ENCODE peak calls at places on chromosomes 11 and 22, in eight cellular contexts. F, I, Y, G, O, C, W and S are unnamed samples.

GRCh38 chr11:65251476-65251875 is 10.3 kb upstream of the POLA2 start:
- DNase-seq in Y (peak), W (peak), I (peak), O (no peak), F (no peak), G (no peak), C (no peak), S (no peak)

GRCh38 chr11:76823481-76824028 is 37.2 kb upstream of the ACER3 start:
- DNase-seq in F (peak), Y (peak), G (peak), O (no peak), C (no peak), I (peak), W (peak), S (peak)

GRCh38 chr22:30763815-30764686 is 69.4 kb downstream of the OSBP2 start:
- DNase-seq in G (peak), O (no peak), Y (peak), W (peak), F (peak), C (peak), I (peak), S (peak)

GRCh38 chr11:66619080-66619554 is 2.7 kb downstream of the RBM14 start:
- DNase-seq in F (no peak), G (peak), C (peak), Y (peak), I (no peak), W (peak), O (no peak), S (peak)

GRCh38 chr22:36373258-36373579 is 14.5 kb downstream of the MYH9 start:
- DNase-seq in C (no peak), Y (peak), I (peak), W (no peak), G (peak), F (peak), O (no peak), S (peak)

GRCh38 chr22:31089101-31090100 is 8.3 kb downstream of the SMTN start:
- DNase-seq in F (peak), W (peak), I (no peak), C (peak), G (peak), Y (no peak), O (peak), S (no peak)

GRCh38 chr22:40919446-40919845 is 31.7 kb upstream of the RBX1 start:
- DNase-seq in O (no peak), I (no peak), W (no peak), C (no peak), G (peak), F (no peak), Y (no peak), S (no peak)

GRCh38 chr11:45021692-45022130 is 71.0 kb upstream of the TP53I11 start:
- DNase-seq in O (peak), C (peak), F (peak), Y (peak), W (peak), I (no peak), G (peak), S (no peak)

GRCh38 chr11:19769820-19770219 is 57.2 kb downstream of the NAV2 start:
- DNase-seq in I (peak), W (peak), G (no peak), Y (peak), F (no peak), O (no peak), C (peak), S (no peak)

GRCh38 chr11:30560345-30561106 is 25.6 kb downstream of the MPPED2 start:
- DNase-seq in I (no peak), Y (peak), C (no peak), F (no peak), G (no peak), O (no peak), W (no peak), S (no peak)
- H3K4me3 ChIP-seq in I (no peak), Y (peak), C (peak), F (peak), G (no peak), O (peak), W (no peak), S (no peak)

DNA sequence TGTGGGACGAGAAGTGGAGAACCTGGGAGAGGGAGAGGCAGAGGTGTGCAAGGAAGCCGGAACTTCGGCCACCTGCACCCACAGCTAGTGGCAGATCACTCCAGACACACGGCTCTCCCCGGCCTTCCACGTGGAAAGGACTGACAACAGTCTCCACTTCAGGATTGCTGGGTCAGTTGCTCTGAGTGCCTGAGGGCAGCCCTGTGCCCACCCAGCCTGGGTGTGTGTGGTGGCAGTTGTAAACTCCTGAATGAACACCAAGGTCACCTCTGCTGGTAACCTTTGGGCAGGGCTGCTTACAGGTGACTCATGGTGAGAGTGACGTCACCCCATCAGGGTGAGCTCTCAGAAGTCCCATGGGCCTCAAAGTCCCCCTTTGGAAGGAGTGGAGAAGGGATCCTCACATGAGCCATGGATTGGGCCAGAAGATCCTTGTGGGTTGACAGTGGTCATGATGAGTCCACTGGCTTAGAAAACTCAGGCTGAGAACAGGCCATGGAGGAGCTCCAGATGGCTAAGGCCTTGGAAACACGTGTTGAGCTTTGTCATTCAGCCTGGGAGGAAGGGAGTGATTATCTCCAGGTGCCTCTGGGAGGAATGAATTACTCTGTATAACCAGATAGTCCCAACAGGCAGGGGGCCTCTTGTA is 71.3 kb downstream of the BCR start:
- DNase-seq in F (no peak), C (no peak), W (peak), Y (peak), O (no peak), G (peak), I (peak), S (peak)
- H3K4me3 ChIP-seq in F (no peak), C (no peak), W (no peak), Y (no peak), O (no peak), G (no peak), I (no peak), S (no peak)

GRCh38 chr22:50531546-50532352 is 1.9 kb upstream of the TYMP start:
- DNase-seq in I (peak), O (peak), F (peak), Y (peak), C (no peak), W (peak), G (peak), S (peak)

GRCh38 chr22:50530857-50531545 is 1.2 kb upstream of the TYMP start:
- DNase-seq in W (peak), F (peak), G (peak), Y (peak), C (peak), O (peak), I (peak), S (peak)

GRCh38 chr22:50528682-50529415 is 963 bp downstream of the TYMP start:
- DNase-seq in Y (no peak), W (no peak), F (peak), G (peak), I (no peak), O (no peak), C (no peak), S (no peak)

GRCh38 chr22:50529416-50530279 is at the start of gene TYMP:
- DNase-seq in F (peak), G (peak), I (peak), C (no peak), O (peak), W (no peak), Y (no peak), S (peak)

GRCh38 chr22:50530280-50530856 is 556 bp upstream of the TYMP start:
- DNase-seq in C (peak), F (peak), Y (peak), W (peak), I (peak), G (peak), O (peak), S (peak)
- H3K4me3 ChIP-seq in C (peak), F (peak), Y (peak), W (peak), I (peak), G (peak), O (peak), S (peak)

DNA sequence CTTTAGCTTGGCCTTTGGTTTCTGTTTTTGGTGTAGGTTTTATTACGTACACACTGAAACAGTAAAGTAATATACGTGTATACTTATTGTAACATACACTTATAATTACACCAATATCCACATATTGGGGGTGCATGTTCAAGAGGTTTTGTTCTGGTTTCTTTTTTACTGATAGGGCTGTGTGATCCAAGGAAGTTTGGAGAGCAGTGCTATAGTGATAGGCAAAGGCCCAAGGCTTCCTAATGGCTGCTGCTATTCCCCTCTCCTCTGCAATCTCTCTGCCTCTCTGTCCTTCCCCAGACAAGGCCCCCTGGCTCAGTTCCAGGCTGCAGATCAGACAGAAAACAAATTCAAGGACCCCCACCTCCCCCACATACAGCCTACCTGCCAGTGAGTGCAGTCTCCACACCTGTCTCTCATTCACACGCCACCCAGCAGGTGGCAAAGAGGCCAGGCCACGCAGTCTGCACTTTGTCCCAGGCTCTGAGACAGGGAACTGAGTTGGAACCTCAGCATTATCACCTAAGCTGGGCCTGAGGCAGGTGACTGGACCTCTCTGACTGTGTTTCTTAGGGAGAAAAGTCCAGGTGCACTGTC is 15.1 kb downstream of the TMEM184B start:
- DNase-seq in I (peak), F (no peak), Y (no peak), O (no peak), W (no peak), C (no peak), G (peak), S (no peak)
- H3K4me3 ChIP-seq in I (peak), F (no peak), Y (peak), O (peak), W (peak), C (no peak), G (no peak), S (no peak)

DNA sequence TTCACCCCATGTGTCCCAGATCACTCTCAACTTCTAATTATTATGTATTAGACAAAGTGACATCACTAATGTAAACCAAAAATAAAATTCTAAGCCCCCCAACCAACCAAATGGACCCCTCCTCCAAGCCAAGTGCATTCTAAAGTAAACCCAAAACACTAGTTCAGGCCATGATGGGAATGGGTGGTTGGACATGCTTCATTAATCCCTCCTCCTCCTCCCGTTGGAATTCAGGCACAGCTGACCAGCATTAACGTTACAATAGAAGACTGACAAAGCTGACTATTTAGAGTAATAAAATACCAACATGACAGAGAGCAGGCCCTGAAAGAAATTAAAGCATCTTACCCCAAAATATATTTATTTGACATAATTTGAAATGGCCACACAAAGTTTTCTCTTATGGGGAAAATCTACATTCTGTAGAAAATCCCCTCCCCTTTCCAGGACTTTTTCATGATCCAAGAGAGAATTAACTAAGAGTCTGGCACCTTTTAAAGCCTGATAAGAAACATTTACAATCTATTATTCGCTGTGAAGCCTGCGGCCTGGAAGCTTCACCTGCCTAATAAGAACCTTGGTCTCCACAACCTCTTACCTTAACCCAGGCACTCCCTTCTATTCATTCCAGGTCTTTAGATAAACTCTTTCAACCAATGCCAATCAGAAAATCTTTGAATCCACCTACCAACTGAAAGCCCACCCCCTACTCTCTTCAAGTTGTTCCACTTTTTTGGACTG is 948.5 kb upstream of the CCDC90B start:
- DNase-seq in Y (no peak), O (no peak), W (no peak), G (no peak), C (no peak), I (no peak), F (no peak), S (no peak)
- H3K4me3 ChIP-seq in Y (no peak), O (no peak), W (no peak), G (no peak), C (no peak), I (no peak), F (no peak), S (no peak)

GRCh38 chr22:19448076-19448607 is 631 bp upstream of the C22orf39 start:
- DNase-seq in Y (peak), G (peak), C (peak), I (peak), F (no peak), W (peak), O (peak), S (peak)

GRCh38 chr22:19450363-19451175 is 3.1 kb upstream of the C22orf39 start:
- DNase-seq in I (no peak), Y (peak), W (no peak), F (no peak), G (peak), C (no peak), O (no peak), S (no peak)

GRCh38 chr22:19447388-19448075 is at the start of gene C22orf39:
- DNase-seq in O (peak), G (peak), F (peak), C (peak), W (peak), Y (peak), I (peak), S (peak)

GRCh38 chr22:19449422-19449767 is 1.9 kb upstream of the C22orf39 start:
- DNase-seq in Y (no peak), O (no peak), I (no peak), G (no peak), F (no peak), W (no peak), C (no peak), S (no peak)

GRCh38 chr22:19448739-19449421 is 1.4 kb upstream of the C22orf39 start:
- DNase-seq in G (no peak), Y (no peak), W (no peak), C (peak), I (no peak), O (no peak), F (no peak), S (peak)
- H3K4me3 ChIP-seq in G (no peak), Y (no peak), W (no peak), C (peak), I (no peak), O (peak), F (no peak), S (no peak)

DNA sequence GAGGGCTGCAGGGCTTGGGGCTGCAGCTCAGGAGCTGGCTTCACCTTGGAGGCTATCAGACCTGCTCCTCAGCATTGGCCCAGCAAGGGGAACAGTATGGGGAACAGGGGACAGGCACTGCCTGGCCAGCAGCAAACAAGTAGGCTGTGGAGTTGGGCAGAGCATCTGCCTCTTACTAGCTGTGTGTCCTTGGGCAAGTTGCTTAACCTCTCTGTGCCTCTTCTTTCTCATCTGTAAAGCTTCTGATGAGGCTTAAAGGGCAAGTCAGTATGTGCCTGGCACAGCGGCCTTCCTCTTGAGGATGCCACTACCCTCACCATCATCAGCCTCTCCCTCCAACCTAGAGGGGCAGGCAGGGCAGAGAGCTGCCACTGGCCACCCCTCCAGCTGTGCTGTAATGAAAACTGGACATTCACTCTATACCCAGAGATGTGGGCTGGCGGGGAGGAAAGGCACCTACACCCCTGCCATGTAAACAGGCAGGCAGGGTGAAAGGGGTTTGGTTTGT is 7.5 kb upstream of the CDKN1C start:
- DNase-seq in Y (no peak), W (no peak), C (no peak), G (no peak), F (no peak), I (no peak), O (no peak), S (no peak)
- H3K4me3 ChIP-seq in Y (peak), W (peak), C (peak), G (peak), F (no peak), I (peak), O (peak), S (peak)

GRCh38 chr11:119188067-119188466 is 2.8 kb downstream of the NHERF4 start:
- DNase-seq in I (no peak), W (no peak), F (no peak), C (no peak), G (no peak), O (no peak), Y (no peak), S (no peak)

GRCh38 chr11:119189393-119189792 is 4.1 kb downstream of the NHERF4 start:
- DNase-seq in Y (no peak), O (no peak), I (no peak), F (no peak), C (no peak), W (no peak), G (no peak), S (no peak)

GRCh38 chr11:119187123-119187892 is 2.0 kb downstream of the NHERF4 start:
- DNase-seq in W (no peak), Y (no peak), G (no peak), O (no peak), I (no peak), F (no peak), C (no peak), S (no peak)

GRCh38 chr11:119188887-119189286 is 3.6 kb downstream of the NHERF4 start:
- DNase-seq in W (no peak), O (no peak), C (no peak), Y (no peak), F (no peak), I (no peak), G (no peak), S (no peak)

DNA sequence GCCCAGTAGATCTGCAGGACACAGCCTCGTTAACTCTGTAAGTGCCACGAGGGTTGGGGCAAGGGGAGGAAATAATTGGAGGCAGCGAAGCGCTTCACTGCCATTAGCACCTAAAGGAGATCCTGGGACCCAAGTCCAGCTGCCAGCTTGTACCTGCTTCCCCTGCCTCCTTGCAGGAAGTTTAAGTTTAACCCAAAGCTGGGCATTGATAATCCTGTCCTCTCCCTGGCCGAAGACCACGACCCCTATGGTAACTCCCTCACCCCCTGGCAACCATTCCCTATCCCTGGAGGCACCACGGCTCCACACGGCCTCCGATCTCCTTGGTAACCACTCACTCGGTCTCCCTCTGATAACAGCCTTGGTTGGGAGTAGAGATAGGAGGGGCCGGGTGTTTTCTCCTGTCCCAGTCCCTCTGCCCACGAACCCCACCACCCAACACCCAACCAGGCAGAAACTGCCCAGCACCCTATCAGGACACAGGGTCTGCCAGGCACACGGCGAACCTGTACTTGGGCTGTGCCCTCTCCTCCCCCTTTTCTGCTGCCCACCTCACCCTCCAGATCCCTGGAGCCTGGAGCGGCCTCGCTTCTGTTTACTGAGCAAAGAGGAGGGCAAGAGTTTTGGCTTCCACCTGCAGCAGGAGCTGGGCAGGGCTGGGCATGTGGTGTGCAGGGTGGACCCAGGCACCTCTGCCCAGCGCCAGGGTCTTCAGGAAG is 800 bp downstream of the NHERF4 start:
- DNase-seq in G (no peak), I (no peak), C (no peak), O (no peak), Y (no peak), F (no peak), W (no peak), S (no peak)
- H3K4me3 ChIP-seq in G (no peak), I (no peak), C (no peak), O (no peak), Y (no peak), F (no peak), W (no peak), S (no peak)